ENCODE peak calls at places on chromosome 7, in six cellular contexts. One of them, this sample, is unnamed.
A peak's percentile ranks its signal among the peaks of the same experiment; 100 is the strongest.

GRCh38 chr7:52565980-52566379 is 469.5 kb upstream of the POM121L12 start:
- DNase-seq in HFF-Myc: no peak
- DNase-seq in hypothalamus: no peak
- DNase-seq in GM13977: no peak
- DNase-seq in EL: no peak
- DNase-seq in fibroblast of mammary gland: no peak
- DNase-seq in this sample: no peak

GRCh38 chr7:107659666-107660065 is 962 bp upstream of the SLC26A4 start:
- DNase-seq in EL: peak; percentile 72
- DNase-seq in hypothalamus: no peak
- DNase-seq in HFF-Myc: no peak
- DNase-seq in GM13977: peak; percentile 30
- DNase-seq in fibroblast of mammary gland: peak; percentile 91
- DNase-seq in this sample: peak; percentile 32

GRCh38 chr7:36208997-36209813 is 56.2 kb downstream of the EEPD1 start:
- DNase-seq in EL: no peak
- DNase-seq in GM13977: no peak
- DNase-seq in hypothalamus: no peak
- DNase-seq in fibroblast of mammary gland: peak; percentile 26
- DNase-seq in HFF-Myc: no peak
- DNase-seq in this sample: no peak

GRCh38 chr7:376306-376969 is 86.5 kb downstream of the FOXL3 start:
- DNase-seq in GM13977: no peak
- DNase-seq in hypothalamus: no peak
- DNase-seq in HFF-Myc: no peak
- DNase-seq in EL: no peak
- DNase-seq in fibroblast of mammary gland: no peak
- DNase-seq in this sample: no peak

GRCh38 chr7:98174334-98175259 is 36.6 kb upstream of the BHLHA15 start:
- DNase-seq in GM13977: no peak
- DNase-seq in hypothalamus: no peak
- DNase-seq in HFF-Myc: no peak
- DNase-seq in fibroblast of mammary gland: no peak
- DNase-seq in EL: no peak
- DNase-seq in this sample: no peak

GRCh38 chr7:149742075-149742701 is 31.2 kb downstream of the ZNF467 start:
- DNase-seq in fibroblast of mammary gland: peak; percentile 48
- DNase-seq in hypothalamus: peak; percentile 18
- DNase-seq in GM13977: peak; percentile 81
- DNase-seq in HFF-Myc: peak; percentile 21
- DNase-seq in EL: peak; percentile 63
- DNase-seq in this sample: peak; percentile 55

GRCh38 chr7:112802406-112802805 is 12.2 kb upstream of the TMEM168 start:
- DNase-seq in HFF-Myc: no peak
- DNase-seq in EL: no peak
- DNase-seq in hypothalamus: no peak
- DNase-seq in fibroblast of mammary gland: no peak
- DNase-seq in GM13977: no peak
- DNase-seq in this sample: no peak

GRCh38 chr7:10888861-10889260 is 84.8 kb upstream of the PHF14 start:
- DNase-seq in EL: no peak
- DNase-seq in GM13977: no peak
- DNase-seq in hypothalamus: no peak
- DNase-seq in HFF-Myc: no peak
- DNase-seq in fibroblast of mammary gland: no peak
- DNase-seq in this sample: peak; percentile 4

GRCh38 chr7:44261239-44261638 is 60.5 kb downstream of the YKT6 start:
- DNase-seq in GM13977: peak; percentile 68
- DNase-seq in EL: no peak
- DNase-seq in HFF-Myc: no peak
- DNase-seq in fibroblast of mammary gland: no peak
- DNase-seq in hypothalamus: no peak
- DNase-seq in this sample: peak; percentile 10

GRCh38 chr7:47190462-47190861 is 391.4 kb downstream of the TNS3 start:
- DNase-seq in EL: no peak
- DNase-seq in HFF-Myc: no peak
- DNase-seq in hypothalamus: no peak
- DNase-seq in GM13977: no peak
- DNase-seq in fibroblast of mammary gland: no peak
- DNase-seq in this sample: no peak

GRCh38 chr7:136677456-136678365 is 190.7 kb upstream of the CHRM2 start:
- DNase-seq in fibroblast of mammary gland: peak; percentile 30
- DNase-seq in GM13977: no peak
- DNase-seq in HFF-Myc: no peak
- DNase-seq in EL: peak; percentile 92
- DNase-seq in hypothalamus: no peak
- DNase-seq in this sample: peak; percentile 70

GRCh38 chr7:118944271-118944670 is 719.8 kb downstream of the ANKRD7 start:
- DNase-seq in GM13977: no peak
- DNase-seq in hypothalamus: no peak
- DNase-seq in HFF-Myc: no peak
- DNase-seq in fibroblast of mammary gland: no peak
- DNase-seq in EL: no peak
- DNase-seq in this sample: no peak

GRCh38 chr7:40937879-40938278 is 765.0 kb downstream of the INHBA start:
- DNase-seq in GM13977: no peak
- DNase-seq in EL: no peak
- DNase-seq in HFF-Myc: no peak
- DNase-seq in fibroblast of mammary gland: no peak
- DNase-seq in hypothalamus: no peak
- DNase-seq in this sample: no peak

GRCh38 chr7:107945332-107945731 is 54.3 kb downstream of the DLD start:
- DNase-seq in fibroblast of mammary gland: no peak
- DNase-seq in hypothalamus: no peak
- DNase-seq in GM13977: no peak
- DNase-seq in HFF-Myc: no peak
- DNase-seq in EL: no peak
- DNase-seq in this sample: no peak

GRCh38 chr7:150330211-150330885 is 7.0 kb upstream of the ACTR3C start:
- DNase-seq in fibroblast of mammary gland: no peak
- DNase-seq in EL: no peak
- DNase-seq in hypothalamus: no peak
- DNase-seq in HFF-Myc: no peak
- DNase-seq in GM13977: no peak
- DNase-seq in this sample: no peak

GRCh38 chr7:4668510-4668847 is 13.6 kb upstream of the FOXK1 start:
- DNase-seq in HFF-Myc: no peak
- DNase-seq in hypothalamus: no peak
- DNase-seq in fibroblast of mammary gland: no peak
- DNase-seq in GM13977: no peak
- DNase-seq in EL: no peak
- DNase-seq in this sample: no peak

GRCh38 chr7:47580811-47581331 is 1.0 kb downstream of the TNS3 start:
- DNase-seq in EL: peak; percentile 58
- DNase-seq in hypothalamus: no peak
- DNase-seq in HFF-Myc: no peak
- DNase-seq in GM13977: no peak
- DNase-seq in fibroblast of mammary gland: no peak
- DNase-seq in this sample: no peak

GRCh38 chr7:51123322-51124021 is 193.1 kb downstream of the COBL start:
- DNase-seq in GM13977: no peak
- DNase-seq in EL: peak; percentile 98
- DNase-seq in hypothalamus: no peak
- DNase-seq in fibroblast of mammary gland: peak; percentile 97
- DNase-seq in HFF-Myc: peak; percentile 38
- DNase-seq in this sample: no peak

GRCh38 chr7:149027560-149028345 is 552 bp downstream of the PDIA4 start:
- DNase-seq in hypothalamus: no peak
- DNase-seq in GM13977: no peak
- DNase-seq in fibroblast of mammary gland: peak; percentile 21
- DNase-seq in HFF-Myc: no peak
- DNase-seq in EL: peak; percentile 16
- DNase-seq in this sample: no peak

GRCh38 chr7:108659867-108660266 is 90.2 kb downstream of the DNAJB9 start:
- DNase-seq in EL: no peak
- DNase-seq in hypothalamus: no peak
- DNase-seq in fibroblast of mammary gland: no peak
- DNase-seq in GM13977: no peak
- DNase-seq in HFF-Myc: no peak
- DNase-seq in this sample: no peak

GRCh38 chr7:4037308-4037707 is 644.8 kb upstream of the FOXK1 start:
- DNase-seq in HFF-Myc: no peak
- DNase-seq in hypothalamus: no peak
- DNase-seq in fibroblast of mammary gland: no peak
- DNase-seq in GM13977: no peak
- DNase-seq in EL: no peak
- DNase-seq in this sample: no peak

GRCh38 chr7:115748123-115748738 is 282.3 kb downstream of the TFEC start:
- DNase-seq in hypothalamus: no peak
- DNase-seq in HFF-Myc: peak; percentile 6
- DNase-seq in EL: peak; percentile 7
- DNase-seq in fibroblast of mammary gland: peak; percentile 32
- DNase-seq in GM13977: no peak
- DNase-seq in this sample: peak; percentile 37

GRCh38 chr7:139737221-139738100 is 40.3 kb downstream of the HIPK2 start:
- DNase-seq in fibroblast of mammary gland: peak; percentile 76
- DNase-seq in EL: peak; percentile 51
- DNase-seq in GM13977: no peak
- DNase-seq in HFF-Myc: no peak
- DNase-seq in hypothalamus: no peak
- DNase-seq in this sample: no peak

GRCh38 chr7:121107923-121108498 is 119.5 kb downstream of the CPED1 start:
- DNase-seq in GM13977: peak; percentile 21
- DNase-seq in fibroblast of mammary gland: peak; percentile 80
- DNase-seq in EL: peak; percentile 69
- DNase-seq in HFF-Myc: peak; percentile 68
- DNase-seq in hypothalamus: no peak
- DNase-seq in this sample: peak; percentile 54

GRCh38 chr7:32536585-32536984 is 41.3 kb downstream of the AVL9 start:
- DNase-seq in HFF-Myc: peak; percentile 63
- DNase-seq in fibroblast of mammary gland: peak; percentile 83
- DNase-seq in hypothalamus: no peak
- DNase-seq in GM13977: no peak
- DNase-seq in EL: peak; percentile 74
- DNase-seq in this sample: no peak

GRCh38 chr7:133910761-133911160 is 216.4 kb upstream of the LRGUK start:
- DNase-seq in hypothalamus: no peak
- DNase-seq in fibroblast of mammary gland: no peak
- DNase-seq in GM13977: no peak
- DNase-seq in EL: no peak
- DNase-seq in HFF-Myc: no peak
- DNase-seq in this sample: no peak

GRCh38 chr7:88203401-88203800 is 16.4 kb downstream of the SRI start:
- DNase-seq in HFF-Myc: no peak
- DNase-seq in fibroblast of mammary gland: no peak
- DNase-seq in EL: no peak
- DNase-seq in GM13977: no peak
- DNase-seq in hypothalamus: no peak
- DNase-seq in this sample: no peak

GRCh38 chr7:29071203-29071804 is 75.0 kb downstream of the CPVL start:
- DNase-seq in hypothalamus: no peak
- DNase-seq in EL: no peak
- DNase-seq in HFF-Myc: no peak
- DNase-seq in fibroblast of mammary gland: no peak
- DNase-seq in GM13977: no peak
- DNase-seq in this sample: no peak

GRCh38 chr7:46707973-46708372 is 786.9 kb upstream of the IGFBP3 start:
- DNase-seq in HFF-Myc: no peak
- DNase-seq in EL: no peak
- DNase-seq in GM13977: no peak
- DNase-seq in hypothalamus: no peak
- DNase-seq in fibroblast of mammary gland: no peak
- DNase-seq in this sample: no peak

GRCh38 chr7:73343671-73344380 is 15.9 kb downstream of the FKBP6 start:
- DNase-seq in GM13977: no peak
- DNase-seq in HFF-Myc: no peak
- DNase-seq in EL: no peak
- DNase-seq in fibroblast of mammary gland: no peak
- DNase-seq in hypothalamus: no peak
- DNase-seq in this sample: no peak

GRCh38 chr7:96921771-96922170 is 83.6 kb upstream of the DLX6 start:
- DNase-seq in EL: no peak
- DNase-seq in GM13977: no peak
- DNase-seq in fibroblast of mammary gland: no peak
- DNase-seq in HFF-Myc: no peak
- DNase-seq in hypothalamus: no peak
- DNase-seq in this sample: no peak

This sample was measured in GM12865.